ENCODE peak calls at places on chromosomes 16 and 17, in nine cellular contexts. U is small intestine, J is thoracic aorta, V is colonic mucosa, I is kidney, Y is coronary artery, S is BJ, L is spleen, W is body of pancreas. A is an unnamed sample.
A peak's percentile ranks its signal among the peaks of the same experiment; 100 is the strongest.

GRCh38 chr17:19309701-19310100 is 52.8 kb downstream of the B9D1 start:
- DNase-seq in U (no peak), J (no peak), V (no peak), I (no peak), Y (no peak), S (no peak), L (peak; percentile 74), W (no peak), A (no peak)

GRCh38 chr17:51255673-51256072 is 4.2 kb downstream of the MBTD1 start:
- DNase-seq in U (peak; percentile 55), J (no peak), V (no peak), I (no peak), Y (no peak), S (no peak), L (no peak), W (no peak), A (no peak)

GRCh38 chr17:4696432-4696796 is 7.5 kb downstream of the PELP1 start:
- DNase-seq in U (no peak), J (no peak), V (no peak), I (no peak), Y (no peak), S (no peak), L (no peak), W (no peak), A (no peak)

GRCh38 chr16:89325861-89326471 is 108.5 kb downstream of the ZNF778 start:
- DNase-seq in U (peak; percentile 77), J (no peak), V (peak; percentile 72), I (peak; percentile 65), Y (peak; percentile 75), S (peak; percentile 59), L (peak; percentile 85), W (peak; percentile 71), A (peak; percentile 80)

GRCh38 chr17:50268040-50268439 is 6.2 kb upstream of the TMEM92 start:
- DNase-seq in U (no peak), J (no peak), V (no peak), I (no peak), Y (no peak), S (no peak), L (peak; percentile 32), W (no peak), A (peak; percentile 57)

GRCh38 chr17:44749076-44750020 is 9.4 kb upstream of the ADAM11 start:
- DNase-seq in U (no peak), J (no peak), V (no peak), I (no peak), Y (no peak), S (no peak), L (no peak), W (no peak), A (no peak)

GRCh38 chr16:539901-540530 is 12.5 kb downstream of the CAPN15 start:
- DNase-seq in U (no peak), J (no peak), V (no peak), I (no peak), Y (no peak), S (no peak), L (no peak), W (no peak), A (no peak)

GRCh38 chr17:68383443-68384321 is 73.6 kb downstream of the WIPI1 start:
- DNase-seq in U (peak; percentile 62), J (no peak), V (no peak), I (no peak), Y (no peak), S (peak; percentile 69), L (no peak), W (no peak), A (no peak)

GRCh38 chr16:58187657-58188430 is 10.1 kb downstream of the CSNK2A2 start:
- DNase-seq in U (no peak), J (no peak), V (no peak), I (no peak), Y (no peak), S (no peak), L (no peak), W (no peak), A (no peak)

GRCh38 chr16:57299009-57299718 is 14.7 kb upstream of the PLLP start:
- DNase-seq in U (no peak), J (peak; percentile 62), V (peak; percentile 68), I (peak; percentile 80), Y (peak; percentile 63), S (peak; percentile 17), L (peak; percentile 63), W (no peak), A (peak; percentile 80)

DNA sequence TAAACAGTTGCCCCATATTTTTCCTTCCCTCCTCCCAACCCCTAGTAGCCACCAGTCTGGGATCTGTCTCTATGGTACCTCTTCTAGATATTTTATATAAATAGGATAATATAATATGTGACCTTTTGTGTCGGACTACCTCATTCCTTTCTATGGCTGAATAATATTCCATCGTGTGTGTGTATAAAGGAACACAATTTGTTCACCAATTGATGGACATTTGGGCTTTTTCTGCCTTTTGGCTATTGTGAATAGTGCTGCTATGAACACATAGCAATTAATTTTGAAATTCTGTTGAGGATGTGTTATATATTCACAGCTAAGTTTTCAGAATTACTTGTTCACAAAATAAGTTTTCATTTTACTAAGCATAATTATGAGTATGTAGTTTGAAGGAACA is 2.5 kb downstream of the NFATC3 start:
- DNase-seq in U (no peak), J (no peak), V (no peak), I (no peak), Y (no peak), S (no peak), L (no peak), W (no peak), A (no peak)
- H3K4me3 ChIP-seq in U (peak overlapping the region; percentile 33), J (no peak overlapping the region), V (no peak overlapping the region), I (peak overlapping the region; percentile 7), Y (no peak overlapping the region), S (no peak overlapping the region), L (peak overlapping the region; percentile 91), W (no peak overlapping the region), A (no peak overlapping the region)

DNA sequence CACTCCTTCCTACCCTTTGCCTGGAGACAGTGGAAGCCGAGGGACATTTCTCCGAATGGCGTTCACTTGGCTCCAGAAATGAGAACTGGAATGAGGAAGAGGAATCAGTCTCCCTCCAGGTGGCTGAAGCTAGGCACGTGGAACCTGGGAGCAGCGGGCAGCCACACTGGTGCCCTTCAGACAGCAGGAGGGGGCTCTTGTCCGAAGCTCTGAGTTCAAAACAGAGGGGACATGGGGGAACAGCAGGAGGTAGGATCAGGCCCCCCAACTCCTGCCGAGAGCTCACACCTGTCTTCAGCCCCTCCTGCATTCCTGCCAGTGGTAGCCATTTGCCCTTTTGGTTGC is 41.5 kb downstream of the TMEM235 start:
- DNase-seq in U (no peak), J (no peak), V (no peak), I (peak; percentile 71), Y (no peak), S (no peak), L (no peak), W (no peak), A (no peak)
- H3K4me3 ChIP-seq in U (no peak overlapping the region), J (no peak overlapping the region), V (no peak overlapping the region), I (peak overlapping the region; percentile 47), Y (no peak overlapping the region), S (no peak overlapping the region), L (no peak overlapping the region), W (no peak overlapping the region), A (no peak overlapping the region)

DNA sequence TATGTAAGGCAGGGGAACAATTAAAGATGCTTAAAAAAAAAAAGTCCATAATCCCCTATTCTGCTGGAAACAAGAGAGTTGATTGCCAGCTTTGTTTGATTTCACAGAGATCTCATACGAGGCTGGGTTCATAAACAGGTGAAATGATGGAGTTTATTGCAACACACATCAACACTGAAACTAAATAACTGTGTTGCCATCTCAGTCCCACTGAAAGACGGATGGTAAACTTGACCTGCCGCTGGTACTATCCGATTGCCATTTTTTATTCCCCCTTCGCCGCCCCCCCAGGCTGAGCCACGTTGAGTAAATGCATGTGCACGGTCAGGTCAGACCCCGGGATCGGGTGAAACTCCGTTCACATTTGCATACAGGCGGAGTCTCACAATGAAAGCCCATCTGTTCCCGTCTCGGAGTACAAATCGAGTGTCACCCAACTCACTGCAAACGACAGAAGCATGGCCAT is 119.2 kb downstream of the SKAP1 start:
- DNase-seq in U (no peak), J (no peak), V (no peak), I (peak; percentile 71), Y (no peak), S (no peak), L (peak; percentile 25), W (no peak), A (no peak)
- H3K4me3 ChIP-seq in U (no peak overlapping the region), J (no peak overlapping the region), V (no peak overlapping the region), I (no peak overlapping the region), Y (no peak overlapping the region), S (no peak overlapping the region), L (no peak overlapping the region), W (no peak overlapping the region), A (no peak overlapping the region)

GRCh38 chr16:15951852-15952251 is 2.4 kb downstream of the ABCC1 start:
- DNase-seq in U (no peak), J (no peak), V (no peak), I (no peak), Y (no peak), S (no peak), L (no peak), W (no peak), A (no peak)

GRCh38 chr16:15953929-15954813 is 4.8 kb downstream of the ABCC1 start:
- DNase-seq in U (no peak), J (no peak), V (no peak), I (no peak), Y (no peak), S (no peak), L (no peak), W (no peak), A (no peak)

GRCh38 chr16:15952265-15952711 is 2.9 kb downstream of the ABCC1 start:
- DNase-seq in U (no peak), J (no peak), V (no peak), I (no peak), Y (no peak), S (no peak), L (no peak), W (no peak), A (no peak)

GRCh38 chr16:15954814-15955151 is 5.4 kb downstream of the ABCC1 start:
- DNase-seq in U (no peak), J (peak; percentile 71), V (no peak), I (no peak), Y (no peak), S (no peak), L (no peak), W (no peak), A (peak; percentile 51)

GRCh38 chr16:15953477-15953876 is 4.1 kb downstream of the ABCC1 start:
- DNase-seq in U (no peak), J (no peak), V (no peak), I (no peak), Y (no peak), S (no peak), L (no peak), W (no peak), A (no peak)
- H3K4me3 ChIP-seq in U (no peak overlapping the region), J (no peak overlapping the region), V (no peak overlapping the region), I (no peak overlapping the region), Y (no peak overlapping the region), S (no peak overlapping the region), L (no peak overlapping the region), W (no peak overlapping the region), A (no peak overlapping the region)

DNA sequence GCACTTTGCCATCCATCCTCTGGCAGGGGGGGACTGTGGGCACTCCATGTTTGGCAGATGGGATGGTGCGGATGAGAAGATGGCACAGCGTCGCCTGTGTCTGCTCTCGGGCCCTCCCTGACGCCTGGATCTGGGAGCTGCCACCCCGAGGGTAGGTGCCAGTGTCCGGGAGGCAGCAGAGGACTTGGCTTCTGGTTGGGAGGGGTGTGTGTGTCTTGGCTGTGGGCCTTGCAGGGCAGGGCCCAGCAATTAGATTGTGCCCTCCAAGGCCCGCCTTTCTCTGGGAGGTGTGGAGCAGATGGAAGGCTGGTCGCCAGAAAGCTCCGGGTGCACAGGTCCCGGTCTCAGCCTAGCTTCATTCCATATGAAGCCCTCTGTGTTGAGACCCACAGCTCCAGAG is 1.4 kb downstream of the RAP1GAP2 start:
- DNase-seq in U (peak; percentile 80), J (no peak), V (peak; percentile 91), I (no peak), Y (no peak), S (no peak), L (peak; percentile 73), W (peak; percentile 42), A (no peak)
- H3K4me3 ChIP-seq in U (no peak overlapping the region), J (no peak overlapping the region), V (peak overlapping the region; percentile 32), I (no peak overlapping the region), Y (no peak overlapping the region), S (no peak overlapping the region), L (peak overlapping the region; percentile 52), W (no peak overlapping the region), A (no peak overlapping the region)

A was measured in tibial artery.